ENCODE peak calls at places on chromosomes 2 and 18, in four cellular contexts. W, Z, F and V are unnamed samples.

GRCh38 chr2:230987137-230988020 is 8.5 kb upstream of the SPATA3 start:
- DNase-seq in Z (no peak), F (peak), W (peak), V (peak)

GRCh38 chr2:141736466-141736865 is 394.4 kb downstream of the LRP1B start:
- DNase-seq in F (no peak), Z (no peak), W (no peak), V (no peak)

GRCh38 chr2:218162817-218163216 is 3.9 kb downstream of the CXCR1 start:
- DNase-seq in F (no peak), W (no peak), Z (no peak), V (no peak)

GRCh38 chr2:46032161-46032813 is 264.9 kb upstream of the EPAS1 start:
- DNase-seq in F (no peak), W (no peak), Z (no peak), V (no peak)

GRCh38 chr2:231117148-231117547 is 7.7 kb downstream of the HTR2B start:
- DNase-seq in Z (no peak), W (no peak), F (no peak), V (no peak)

GRCh38 chr2:161796192-161796591 is 172.0 kb downstream of the SLC4A10 start:
- DNase-seq in Z (no peak), F (no peak), W (peak), V (no peak)

GRCh38 chr2:172106128-172106961 is 3.6 kb upstream of the DLX2 start:
- DNase-seq in W (peak), Z (no peak), F (no peak), V (no peak)

GRCh38 chr2:212052412-212053159 is 486.0 kb downstream of the ERBB4 start:
- DNase-seq in Z (no peak), F (no peak), W (no peak), V (no peak)

GRCh38 chr18:34726286-34727004 is 16.3 kb downstream of the DTNA start:
- DNase-seq in W (peak), Z (no peak), F (no peak), V (no peak)

GRCh38 chr2:52054824-52055223 is 1022.9 kb upstream of the NRXN1 start:
- DNase-seq in F (no peak), W (no peak), Z (no peak), V (no peak)

GRCh38 chr2:11406492-11407381 is 59.2 kb downstream of the E2F6 start:
- DNase-seq in Z (no peak), F (peak), W (no peak), V (peak)
- TF ChIP-seq FOXM1 in Z (no peak), F (no peak), W (no peak), V (no peak)

GRCh38 chr2:68428132-68428531 is 39.0 kb downstream of the FBXO48 start:
- DNase-seq in F (no peak), W (no peak), Z (no peak), V (no peak)
- TF ChIP-seq SP1 in F (no peak), W (no peak), Z (no peak), V (no peak)

GRCh38 chr2:39013871-39014270 is 107.0 kb downstream of the SOS1 start:
- DNase-seq in Z (no peak), W (no peak), F (no peak), V (no peak)

GRCh38 chr2:39007875-39008504 is 112.9 kb downstream of the SOS1 start:
- DNase-seq in Z (no peak), W (no peak), F (no peak), V (no peak)

DNA sequence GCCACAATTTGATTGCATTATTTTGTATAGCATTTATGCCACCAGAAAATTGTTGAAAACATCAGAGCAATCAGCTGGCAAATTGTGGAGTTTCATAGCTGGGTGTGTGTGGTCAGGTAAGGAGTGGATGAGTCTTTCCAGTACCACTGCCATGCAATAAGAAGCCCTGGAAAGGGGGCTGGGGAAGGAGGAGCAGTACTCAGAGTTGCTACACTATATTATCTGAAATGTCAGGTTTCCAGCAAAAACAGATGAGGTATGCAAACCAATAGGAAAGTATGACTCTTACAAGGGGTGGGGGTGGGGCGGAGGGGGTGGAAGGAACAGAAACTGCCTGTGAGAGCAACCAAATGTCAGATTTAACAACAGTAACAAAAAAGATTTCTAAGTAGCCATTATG is 112.2 kb downstream of the SOS1 start:
- DNase-seq in Z (no peak), F (no peak), W (no peak), V (no peak)
- TF ChIP-seq FOXK2 in Z (no peak), F (no peak), W (no peak), V (no peak)

DNA sequence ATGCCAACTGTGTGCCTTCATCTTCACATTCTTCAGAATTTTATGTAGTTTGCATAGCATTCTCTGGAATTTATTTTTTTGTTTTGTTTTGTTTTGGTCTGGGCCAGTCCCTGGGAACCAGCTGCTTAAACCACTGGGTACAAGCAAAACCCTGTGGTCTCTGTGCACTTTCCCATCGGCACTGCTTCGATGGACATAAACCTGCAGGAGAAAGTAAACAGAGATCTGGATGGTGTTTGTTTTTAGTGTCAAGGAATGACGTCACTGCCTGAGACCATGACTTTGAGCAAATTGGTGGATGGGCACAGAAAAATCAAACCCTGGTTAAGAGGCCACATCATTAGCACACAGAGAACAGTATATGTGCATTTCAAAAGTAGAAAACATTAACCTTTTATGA is 64.7 kb upstream of the RASGRP3 start:
- DNase-seq in W (peak), F (no peak), Z (no peak), V (peak)
- TF ChIP-seq FOXM1 in W (no peak), F (no peak), Z (no peak), V (no peak)